ENCODE peak calls at places on chromosome 3, in nine cellular contexts. One of them, this sample, is unnamed.

GRCh38 chr3:149067792-149068352 is 18.5 kb downstream of the HLTF start:
- DNase-seq in MCF 10A: peak
- DNase-seq in fibroblast of lung: no peak
- DNase-seq in prostate gland: no peak
- DNase-seq in A549: peak
- DNase-seq in AG04450: no peak
- DNase-seq in heart left ventricle: no peak
- DNase-seq in fibroblast of the aortic adventitia: no peak
- DNase-seq in epithelial cell of proximal tubule: no peak
- DNase-seq in this sample: no peak

GRCh38 chr3:141305436-141305835 is 62.9 kb upstream of the ZBTB38 start:
- DNase-seq in MCF 10A: peak
- DNase-seq in fibroblast of lung: peak
- DNase-seq in prostate gland: no peak
- DNase-seq in A549: peak
- DNase-seq in AG04450: no peak
- DNase-seq in heart left ventricle: no peak
- DNase-seq in fibroblast of the aortic adventitia: peak
- DNase-seq in epithelial cell of proximal tubule: peak
- DNase-seq in this sample: no peak

GRCh38 chr3:109278546-109278945 is 37.8 kb downstream of the DPPA2 start:
- DNase-seq in MCF 10A: no peak
- DNase-seq in fibroblast of lung: peak
- DNase-seq in prostate gland: no peak
- DNase-seq in A549: no peak
- DNase-seq in AG04450: no peak
- DNase-seq in heart left ventricle: no peak
- DNase-seq in fibroblast of the aortic adventitia: no peak
- DNase-seq in epithelial cell of proximal tubule: no peak
- DNase-seq in this sample: no peak

GRCh38 chr3:71310595-71311319 is 272.8 kb downstream of the FOXP1 start:
- DNase-seq in MCF 10A: peak
- DNase-seq in fibroblast of lung: peak
- DNase-seq in prostate gland: no peak
- DNase-seq in A549: peak
- DNase-seq in AG04450: no peak
- DNase-seq in heart left ventricle: peak
- DNase-seq in fibroblast of the aortic adventitia: peak
- DNase-seq in epithelial cell of proximal tubule: no peak
- DNase-seq in this sample: no peak

GRCh38 chr3:189404036-189404435 is 227.2 kb upstream of the TP63 start:
- DNase-seq in MCF 10A: peak
- DNase-seq in fibroblast of lung: no peak
- DNase-seq in prostate gland: no peak
- DNase-seq in A549: no peak
- DNase-seq in AG04450: no peak
- DNase-seq in heart left ventricle: no peak
- DNase-seq in fibroblast of the aortic adventitia: no peak
- DNase-seq in epithelial cell of proximal tubule: no peak
- DNase-seq in this sample: no peak

GRCh38 chr3:37453393-37454391 is 279.3 kb upstream of the LRRFIP2 start:
- DNase-seq in MCF 10A: no peak
- DNase-seq in fibroblast of lung: no peak
- DNase-seq in prostate gland: peak
- DNase-seq in A549: no peak
- DNase-seq in AG04450: no peak
- DNase-seq in heart left ventricle: peak
- DNase-seq in fibroblast of the aortic adventitia: no peak
- DNase-seq in epithelial cell of proximal tubule: no peak
- DNase-seq in this sample: no peak

GRCh38 chr3:160001850-160002623 is 13.4 kb downstream of the IL12A start:
- DNase-seq in MCF 10A: peak
- DNase-seq in fibroblast of lung: no peak
- DNase-seq in prostate gland: peak
- DNase-seq in A549: no peak
- DNase-seq in AG04450: no peak
- DNase-seq in heart left ventricle: no peak
- DNase-seq in fibroblast of the aortic adventitia: no peak
- DNase-seq in epithelial cell of proximal tubule: no peak
- DNase-seq in this sample: no peak

GRCh38 chr3:195866686-195867511 is 41.5 kb downstream of the TNK2 start:
- DNase-seq in MCF 10A: no peak
- DNase-seq in fibroblast of lung: no peak
- DNase-seq in prostate gland: no peak
- DNase-seq in A549: no peak
- DNase-seq in AG04450: no peak
- DNase-seq in heart left ventricle: no peak
- DNase-seq in fibroblast of the aortic adventitia: no peak
- DNase-seq in epithelial cell of proximal tubule: no peak
- DNase-seq in this sample: no peak

DNA sequence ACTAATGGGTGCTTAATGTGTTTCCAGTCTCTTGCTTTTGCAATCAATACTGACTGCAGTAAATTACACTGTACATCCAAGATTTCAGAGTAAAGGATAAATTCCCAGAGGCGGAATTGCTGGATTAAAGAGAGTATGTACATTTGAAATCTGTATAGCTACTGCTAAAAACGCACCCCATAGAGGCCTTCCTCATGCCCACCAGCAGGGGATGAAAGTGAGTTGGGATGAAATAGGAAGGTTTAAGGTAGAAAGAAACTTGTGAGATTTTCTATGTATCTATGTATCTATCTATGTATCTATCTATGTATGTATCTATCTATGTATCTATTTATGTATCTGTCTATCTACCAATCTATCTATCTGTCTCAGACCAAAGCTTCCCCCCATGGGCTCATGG is 28.4 kb downstream of the TMEM44 start:
- DNase-seq in MCF 10A: no peak
- DNase-seq in fibroblast of lung: no peak
- DNase-seq in prostate gland: no peak
- DNase-seq in A549: no peak
- DNase-seq in AG04450: no peak
- DNase-seq in heart left ventricle: no peak
- DNase-seq in fibroblast of the aortic adventitia: no peak
- DNase-seq in epithelial cell of proximal tubule: no peak
- DNase-seq in this sample: no peak
- TF ChIP-seq CTCF in MCF 10A: no peak
- TF ChIP-seq CTCF in fibroblast of lung: peak
- TF ChIP-seq CTCF in prostate gland: no peak
- TF ChIP-seq CTCF in A549: peak
- TF ChIP-seq CTCF in AG04450: peak
- TF ChIP-seq CTCF in heart left ventricle: no peak
- TF ChIP-seq CTCF in fibroblast of the aortic adventitia: peak
- TF ChIP-seq CTCF in epithelial cell of proximal tubule: peak
- TF ChIP-seq CTCF in this sample: no peak

GRCh38 chr3:9715764-9716437 is 12.3 kb downstream of the CPNE9 start:
- DNase-seq in MCF 10A: peak
- DNase-seq in fibroblast of lung: peak
- DNase-seq in prostate gland: peak
- DNase-seq in A549: peak
- DNase-seq in AG04450: peak
- DNase-seq in heart left ventricle: peak
- DNase-seq in fibroblast of the aortic adventitia: peak
- DNase-seq in epithelial cell of proximal tubule: peak
- DNase-seq in this sample: peak
- TF ChIP-seq CTCF in MCF 10A: peak
- TF ChIP-seq CTCF in fibroblast of lung: peak
- TF ChIP-seq CTCF in prostate gland: peak
- TF ChIP-seq CTCF in A549: peak
- TF ChIP-seq CTCF in AG04450: peak
- TF ChIP-seq CTCF in heart left ventricle: peak
- TF ChIP-seq CTCF in fibroblast of the aortic adventitia: peak
- TF ChIP-seq CTCF in epithelial cell of proximal tubule: peak
- TF ChIP-seq CTCF in this sample: peak

DNA sequence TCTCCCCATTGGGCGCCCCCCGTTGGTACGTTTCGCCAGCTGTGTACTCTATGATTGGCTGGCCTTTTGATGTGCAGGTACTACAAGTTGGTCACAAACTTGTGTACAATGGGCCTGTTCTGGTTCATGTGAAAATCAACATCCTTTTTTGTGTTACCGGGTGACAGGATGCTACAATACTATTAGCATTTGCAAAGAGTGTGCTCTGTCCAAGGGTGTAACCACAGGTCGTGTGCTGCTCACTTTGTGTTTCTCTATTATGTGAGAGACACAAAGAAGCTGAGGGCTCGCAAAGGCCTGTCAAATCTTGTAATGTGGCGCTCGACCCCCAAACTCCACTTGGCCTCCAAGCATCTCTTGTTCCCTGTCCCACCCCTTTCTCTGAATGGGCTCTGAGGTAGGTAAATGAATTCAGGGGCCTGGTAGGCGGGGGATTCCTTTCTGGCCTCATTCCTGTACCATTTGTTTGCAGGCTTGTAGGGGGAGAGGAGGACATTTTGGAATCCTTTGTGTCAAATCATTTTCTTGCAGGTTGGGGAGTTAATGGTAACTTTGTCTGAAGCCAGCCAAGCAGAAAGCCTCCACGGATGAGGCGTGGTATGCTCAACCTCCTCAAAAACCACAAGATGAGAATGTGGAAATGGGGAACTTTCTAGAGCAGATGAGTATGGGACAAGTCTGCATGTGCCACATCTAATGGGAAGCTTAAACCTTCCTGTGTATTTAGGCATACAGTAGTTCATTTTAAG is 109.1 kb downstream of the OPA1 start:
- DNase-seq in MCF 10A: no peak
- DNase-seq in fibroblast of lung: peak
- DNase-seq in prostate gland: no peak
- DNase-seq in A549: no peak
- DNase-seq in AG04450: no peak
- DNase-seq in heart left ventricle: no peak
- DNase-seq in fibroblast of the aortic adventitia: peak
- DNase-seq in epithelial cell of proximal tubule: peak
- DNase-seq in this sample: no peak
- TF ChIP-seq CTCF in MCF 10A: no peak
- TF ChIP-seq CTCF in fibroblast of lung: no peak
- TF ChIP-seq CTCF in prostate gland: no peak
- TF ChIP-seq CTCF in A549: no peak
- TF ChIP-seq CTCF in AG04450: no peak
- TF ChIP-seq CTCF in heart left ventricle: no peak
- TF ChIP-seq CTCF in fibroblast of the aortic adventitia: no peak
- TF ChIP-seq CTCF in epithelial cell of proximal tubule: peak
- TF ChIP-seq CTCF in this sample: no peak

GRCh38 chr3:51384145-51384729 is 854 bp upstream of the MANF start:
- DNase-seq in MCF 10A: no peak
- DNase-seq in fibroblast of lung: peak
- DNase-seq in prostate gland: no peak
- DNase-seq in A549: no peak
- DNase-seq in AG04450: no peak
- DNase-seq in heart left ventricle: no peak
- DNase-seq in fibroblast of the aortic adventitia: no peak
- DNase-seq in epithelial cell of proximal tubule: no peak
- DNase-seq in this sample: peak

GRCh38 chr3:51381333-51381705 is 3.8 kb upstream of the MANF start:
- DNase-seq in MCF 10A: no peak
- DNase-seq in fibroblast of lung: no peak
- DNase-seq in prostate gland: no peak
- DNase-seq in A549: no peak
- DNase-seq in AG04450: no peak
- DNase-seq in heart left ventricle: no peak
- DNase-seq in fibroblast of the aortic adventitia: no peak
- DNase-seq in epithelial cell of proximal tubule: no peak
- DNase-seq in this sample: no peak

GRCh38 chr3:51380601-51381332 is 4.3 kb upstream of the MANF start:
- DNase-seq in MCF 10A: no peak
- DNase-seq in fibroblast of lung: no peak
- DNase-seq in prostate gland: no peak
- DNase-seq in A549: no peak
- DNase-seq in AG04450: no peak
- DNase-seq in heart left ventricle: no peak
- DNase-seq in fibroblast of the aortic adventitia: no peak
- DNase-seq in epithelial cell of proximal tubule: no peak
- DNase-seq in this sample: peak

GRCh38 chr3:51382947-51383578 is 2.0 kb upstream of the MANF start:
- DNase-seq in MCF 10A: no peak
- DNase-seq in fibroblast of lung: no peak
- DNase-seq in prostate gland: no peak
- DNase-seq in A549: no peak
- DNase-seq in AG04450: no peak
- DNase-seq in heart left ventricle: no peak
- DNase-seq in fibroblast of the aortic adventitia: no peak
- DNase-seq in epithelial cell of proximal tubule: no peak
- DNase-seq in this sample: peak

GRCh38 chr3:51382076-51382745 is 2.9 kb upstream of the MANF start:
- DNase-seq in MCF 10A: no peak
- DNase-seq in fibroblast of lung: no peak
- DNase-seq in prostate gland: no peak
- DNase-seq in A549: no peak
- DNase-seq in AG04450: no peak
- DNase-seq in heart left ventricle: no peak
- DNase-seq in fibroblast of the aortic adventitia: no peak
- DNase-seq in epithelial cell of proximal tubule: no peak
- DNase-seq in this sample: peak
- TF ChIP-seq CTCF in MCF 10A: no peak
- TF ChIP-seq CTCF in fibroblast of lung: no peak
- TF ChIP-seq CTCF in prostate gland: no peak
- TF ChIP-seq CTCF in A549: no peak
- TF ChIP-seq CTCF in AG04450: no peak
- TF ChIP-seq CTCF in heart left ventricle: no peak
- TF ChIP-seq CTCF in fibroblast of the aortic adventitia: no peak
- TF ChIP-seq CTCF in epithelial cell of proximal tubule: no peak
- TF ChIP-seq CTCF in this sample: no peak

GRCh38 chr3:30604566-30604965 is 1.8 kb upstream of the TGFBR2 start:
- DNase-seq in MCF 10A: no peak
- DNase-seq in fibroblast of lung: no peak
- DNase-seq in prostate gland: no peak
- DNase-seq in A549: no peak
- DNase-seq in AG04450: no peak
- DNase-seq in heart left ventricle: no peak
- DNase-seq in fibroblast of the aortic adventitia: no peak
- DNase-seq in epithelial cell of proximal tubule: no peak
- DNase-seq in this sample: no peak

GRCh38 chr3:30605706-30606300 is 598 bp upstream of the TGFBR2 start:
- DNase-seq in MCF 10A: no peak
- DNase-seq in fibroblast of lung: no peak
- DNase-seq in prostate gland: no peak
- DNase-seq in A549: no peak
- DNase-seq in AG04450: no peak
- DNase-seq in heart left ventricle: no peak
- DNase-seq in fibroblast of the aortic adventitia: no peak
- DNase-seq in epithelial cell of proximal tubule: no peak
- DNase-seq in this sample: no peak

GRCh38 chr3:30607032-30607833 is 832 bp downstream of the TGFBR2 start:
- DNase-seq in MCF 10A: peak
- DNase-seq in fibroblast of lung: peak
- DNase-seq in prostate gland: peak
- DNase-seq in A549: peak
- DNase-seq in AG04450: no peak
- DNase-seq in heart left ventricle: peak
- DNase-seq in fibroblast of the aortic adventitia: peak
- DNase-seq in epithelial cell of proximal tubule: no peak
- DNase-seq in this sample: peak

GRCh38 chr3:30605005-30605404 is 1.4 kb upstream of the TGFBR2 start:
- DNase-seq in MCF 10A: no peak
- DNase-seq in fibroblast of lung: no peak
- DNase-seq in prostate gland: no peak
- DNase-seq in A549: no peak
- DNase-seq in AG04450: no peak
- DNase-seq in heart left ventricle: no peak
- DNase-seq in fibroblast of the aortic adventitia: no peak
- DNase-seq in epithelial cell of proximal tubule: no peak
- DNase-seq in this sample: no peak

GRCh38 chr3:30606301-30607031 is at the start of gene TGFBR2:
- DNase-seq in MCF 10A: peak
- DNase-seq in fibroblast of lung: peak
- DNase-seq in prostate gland: peak
- DNase-seq in A549: peak
- DNase-seq in AG04450: peak
- DNase-seq in heart left ventricle: peak
- DNase-seq in fibroblast of the aortic adventitia: peak
- DNase-seq in epithelial cell of proximal tubule: peak
- DNase-seq in this sample: peak
- TF ChIP-seq CTCF in MCF 10A: peak
- TF ChIP-seq CTCF in fibroblast of lung: no peak
- TF ChIP-seq CTCF in prostate gland: no peak
- TF ChIP-seq CTCF in A549: no peak
- TF ChIP-seq CTCF in AG04450: no peak
- TF ChIP-seq CTCF in heart left ventricle: peak
- TF ChIP-seq CTCF in fibroblast of the aortic adventitia: peak
- TF ChIP-seq CTCF in epithelial cell of proximal tubule: peak
- TF ChIP-seq CTCF in this sample: peak